ENCODE peak calls at places on chromosomes 13 and 19, in four cellular contexts. S is central memory CD4-positive, alpha-beta T cell; E is HCT116; N is HFF-Myc. H is an unnamed sample.

GRCh38 chr13:82800391-82800790 is 1081.9 kb downstream of the SLITRK1 start:
- DNase-seq in S (no peak), E (no peak), N (no peak), H (no peak)

GRCh38 chr19:45440873-45441654 is 17.3 kb upstream of the ERCC1 start:
- DNase-seq in S (no peak), E (no peak), N (no peak), H (no peak)

GRCh38 chr13:78323848-78324247 is 279.5 kb downstream of the POU4F1 start:
- DNase-seq in S (no peak), E (no peak), N (no peak), H (no peak)

GRCh38 chr13:38376551-38376950 is 26.9 kb downstream of the UFM1 start:
- DNase-seq in S (no peak), E (no peak), N (no peak), H (no peak)

GRCh38 chr19:16385296-16385695 is 60.7 kb downstream of the KLF2 start:
- DNase-seq in S (no peak), E (no peak), N (no peak), H (no peak)

GRCh38 chr19:45161715-45162463 is 1.1 kb upstream of the NKPD1 start:
- DNase-seq in S (no peak), E (no peak), N (no peak), H (no peak)

GRCh38 chr13:35712907-35713685 is 236.6 kb upstream of the MAB21L1 start:
- DNase-seq in S (no peak), E (no peak), N (peak), H (no peak)

GRCh38 chr19:46616631-46617322 is 8.1 kb downstream of the PTGIR start:
- DNase-seq in S (no peak), E (peak), N (peak), H (peak)

GRCh38 chr19:47994209-47994802 is at the start of gene ELSPBP1:
- DNase-seq in S (no peak), E (no peak), N (no peak), H (no peak)

GRCh38 chr13:80341771-80342271 is 895 bp upstream of the SPRY2 start:
- DNase-seq in S (no peak), E (no peak), N (no peak), H (no peak)

H was measured in activated T-helper 1 cell treated with anti-CD3 and anti-CD28 coated beads, Interleukin-12 subunit alpha, Interleukin-12 subunit beta, Interleukin-2, Interleukin-4 antibody, amounts not matched to agents 30 ng/mL and 10 ng/mL and 1 ng/mL, durations not matched to agents 14 hours and 24 hours and 36 hours.